ENCODE peak calls at places on chromosomes 12 and 14, in seven cellular contexts. One of them, this sample, is unnamed.

GRCh38 chr12:124394462-124395128 is 99.7 kb downstream of the RFLNA start:
- DNase-seq in ovary: no peak
- DNase-seq in body of pancreas: no peak
- DNase-seq in uterus: no peak
- DNase-seq in IMR-90: no peak
- DNase-seq in heart left ventricle: no peak
- DNase-seq in A549: no peak
- DNase-seq in this sample: no peak

GRCh38 chr14:74408870-74409269 is 17.1 kb downstream of the SYNDIG1L start:
- DNase-seq in body of pancreas: no peak
- DNase-seq in uterus: no peak
- DNase-seq in heart left ventricle: no peak
- DNase-seq in IMR-90: no peak
- DNase-seq in ovary: no peak
- DNase-seq in A549: no peak
- DNase-seq in this sample: no peak

GRCh38 chr12:71312767-71313375 is 126.7 kb upstream of the LGR5 start:
- DNase-seq in IMR-90: no peak
- DNase-seq in A549: no peak
- DNase-seq in ovary: no peak
- DNase-seq in body of pancreas: no peak
- DNase-seq in uterus: no peak
- DNase-seq in heart left ventricle: no peak
- DNase-seq in this sample: no peak

GRCh38 chr12:112126000-112126431 is 656 bp downstream of the TRAFD1 start:
- DNase-seq in IMR-90: no peak
- DNase-seq in ovary: no peak
- DNase-seq in heart left ventricle: no peak
- DNase-seq in uterus: no peak
- DNase-seq in body of pancreas: no peak
- DNase-seq in A549: no peak
- DNase-seq in this sample: no peak

GRCh38 chr12:88431245-88431644 is 149.0 kb downstream of the KITLG start:
- DNase-seq in body of pancreas: no peak
- DNase-seq in A549: no peak
- DNase-seq in IMR-90: no peak
- DNase-seq in heart left ventricle: no peak
- DNase-seq in ovary: no peak
- DNase-seq in uterus: no peak
- DNase-seq in this sample: no peak

GRCh38 chr12:30019386-30020140 is 235.8 kb upstream of the TMTC1 start:
- DNase-seq in ovary: no peak
- DNase-seq in IMR-90: peak
- DNase-seq in uterus: no peak
- DNase-seq in body of pancreas: no peak
- DNase-seq in A549: no peak
- DNase-seq in heart left ventricle: no peak
- DNase-seq in this sample: no peak

GRCh38 chr12:117098361-117099217 is 627 bp downstream of the TESC start:
- DNase-seq in A549: peak
- DNase-seq in IMR-90: no peak
- DNase-seq in ovary: no peak
- DNase-seq in body of pancreas: peak
- DNase-seq in heart left ventricle: no peak
- DNase-seq in uterus: no peak
- DNase-seq in this sample: peak

GRCh38 chr14:72553656-72554055 is 340.2 kb downstream of the DPF3 start:
- DNase-seq in IMR-90: no peak
- DNase-seq in ovary: no peak
- DNase-seq in A549: no peak
- DNase-seq in body of pancreas: no peak
- DNase-seq in uterus: no peak
- DNase-seq in heart left ventricle: no peak
- DNase-seq in this sample: no peak

GRCh38 chr12:96241484-96242256 is 47.5 kb downstream of the ELK3 start:
- DNase-seq in uterus: peak
- DNase-seq in ovary: no peak
- DNase-seq in A549: no peak
- DNase-seq in IMR-90: peak
- DNase-seq in body of pancreas: no peak
- DNase-seq in heart left ventricle: peak
- DNase-seq in this sample: peak

GRCh38 chr12:24482882-24483604 is 465.9 kb downstream of the BCAT1 start:
- DNase-seq in uterus: no peak
- DNase-seq in A549: no peak
- DNase-seq in IMR-90: peak
- DNase-seq in body of pancreas: no peak
- DNase-seq in ovary: no peak
- DNase-seq in heart left ventricle: no peak
- DNase-seq in this sample: no peak

GRCh38 chr12:121423253-121423652 is 23.3 kb downstream of the RNF34 start:
- DNase-seq in uterus: no peak
- DNase-seq in IMR-90: no peak
- DNase-seq in heart left ventricle: no peak
- DNase-seq in ovary: no peak
- DNase-seq in A549: no peak
- DNase-seq in body of pancreas: no peak
- DNase-seq in this sample: no peak

GRCh38 chr12:45419317-45419716 is 203.4 kb downstream of the ANO6 start:
- DNase-seq in ovary: no peak
- DNase-seq in A549: no peak
- DNase-seq in heart left ventricle: no peak
- DNase-seq in uterus: no peak
- DNase-seq in IMR-90: no peak
- DNase-seq in body of pancreas: no peak
- DNase-seq in this sample: no peak

GRCh38 chr12:104063712-104064030 is 660 bp upstream of the HCFC2 start:
- DNase-seq in body of pancreas: no peak
- DNase-seq in uterus: no peak
- DNase-seq in heart left ventricle: no peak
- DNase-seq in A549: no peak
- DNase-seq in ovary: no peak
- DNase-seq in IMR-90: peak
- DNase-seq in this sample: no peak

GRCh38 chr14:68513838-68514610 is 278.8 kb downstream of the ZFP36L1 start:
- DNase-seq in uterus: no peak
- DNase-seq in A549: no peak
- DNase-seq in body of pancreas: no peak
- DNase-seq in ovary: no peak
- DNase-seq in heart left ventricle: no peak
- DNase-seq in IMR-90: no peak
- DNase-seq in this sample: no peak

GRCh38 chr12:69739287-69740191 is 879 bp downstream of the RAB3IP start:
- DNase-seq in uterus: peak
- DNase-seq in A549: peak
- DNase-seq in IMR-90: peak
- DNase-seq in ovary: peak
- DNase-seq in body of pancreas: peak
- DNase-seq in heart left ventricle: peak
- DNase-seq in this sample: peak

GRCh38 chr12:27252934-27253333 is 8.8 kb downstream of the STK38L start:
- DNase-seq in body of pancreas: no peak
- DNase-seq in A549: no peak
- DNase-seq in heart left ventricle: no peak
- DNase-seq in IMR-90: no peak
- DNase-seq in uterus: no peak
- DNase-seq in ovary: no peak
- DNase-seq in this sample: no peak

GRCh38 chr12:92462527-92462926 is 240.3 kb upstream of the PLEKHG7 start:
- DNase-seq in uterus: no peak
- DNase-seq in ovary: no peak
- DNase-seq in IMR-90: no peak
- DNase-seq in A549: no peak
- DNase-seq in body of pancreas: no peak
- DNase-seq in heart left ventricle: no peak
- DNase-seq in this sample: no peak

GRCh38 chr12:92458996-92459395 is 243.8 kb upstream of the PLEKHG7 start:
- DNase-seq in IMR-90: no peak
- DNase-seq in uterus: no peak
- DNase-seq in heart left ventricle: no peak
- DNase-seq in body of pancreas: no peak
- DNase-seq in A549: no peak
- DNase-seq in ovary: no peak
- DNase-seq in this sample: no peak

GRCh38 chr12:92464911-92465310 is 237.9 kb upstream of the PLEKHG7 start:
- DNase-seq in uterus: no peak
- DNase-seq in IMR-90: no peak
- DNase-seq in ovary: no peak
- DNase-seq in heart left ventricle: no peak
- DNase-seq in A549: no peak
- DNase-seq in body of pancreas: no peak
- DNase-seq in this sample: no peak

GRCh38 chr12:92463171-92463570 is 239.6 kb upstream of the PLEKHG7 start:
- DNase-seq in IMR-90: no peak
- DNase-seq in heart left ventricle: no peak
- DNase-seq in body of pancreas: no peak
- DNase-seq in ovary: no peak
- DNase-seq in A549: no peak
- DNase-seq in uterus: no peak
- DNase-seq in this sample: no peak

GRCh38 chr12:92462049-92462448 is 240.7 kb upstream of the PLEKHG7 start:
- DNase-seq in IMR-90: no peak
- DNase-seq in heart left ventricle: no peak
- DNase-seq in body of pancreas: no peak
- DNase-seq in A549: no peak
- DNase-seq in uterus: no peak
- DNase-seq in ovary: no peak
- DNase-seq in this sample: peak
- TF ChIP-seq POLR2A in IMR-90: no peak
- TF ChIP-seq POLR2A in heart left ventricle: no peak
- TF ChIP-seq POLR2A in body of pancreas: no peak
- TF ChIP-seq POLR2A in A549: no peak
- TF ChIP-seq POLR2A in uterus: no peak
- TF ChIP-seq POLR2A in ovary: no peak
- TF ChIP-seq POLR2A in this sample: no peak

GRCh38 chr14:51993274-51993673 is 3.9 kb downstream of the RTRAF start:
- DNase-seq in ovary: no peak
- DNase-seq in heart left ventricle: no peak
- DNase-seq in A549: no peak
- DNase-seq in IMR-90: no peak
- DNase-seq in body of pancreas: no peak
- DNase-seq in uterus: no peak
- DNase-seq in this sample: no peak

GRCh38 chr14:51996148-51996746 is 6.9 kb downstream of the RTRAF start:
- DNase-seq in uterus: no peak
- DNase-seq in body of pancreas: no peak
- DNase-seq in heart left ventricle: no peak
- DNase-seq in A549: no peak
- DNase-seq in IMR-90: peak
- DNase-seq in ovary: no peak
- DNase-seq in this sample: no peak

GRCh38 chr14:51989293-51990234 is at the start of gene RTRAF:
- DNase-seq in A549: peak
- DNase-seq in uterus: peak
- DNase-seq in ovary: peak
- DNase-seq in body of pancreas: peak
- DNase-seq in IMR-90: peak
- DNase-seq in heart left ventricle: peak
- DNase-seq in this sample: peak

GRCh38 chr14:51990488-51990887 is 1.1 kb downstream of the RTRAF start:
- DNase-seq in A549: no peak
- DNase-seq in IMR-90: no peak
- DNase-seq in body of pancreas: no peak
- DNase-seq in heart left ventricle: no peak
- DNase-seq in uterus: no peak
- DNase-seq in ovary: no peak
- DNase-seq in this sample: no peak
- H3K27ac ChIP-seq in A549: peak
- H3K27ac ChIP-seq in IMR-90: no peak
- H3K27ac ChIP-seq in body of pancreas: no peak
- H3K27ac ChIP-seq in heart left ventricle: no peak
- H3K27ac ChIP-seq in uterus: no peak
- H3K27ac ChIP-seq in ovary: no peak
- H3K27ac ChIP-seq in this sample: no peak

GRCh38 chr12:62986844-62987243 is 51.9 kb upstream of the PPM1H start:
- DNase-seq in ovary: no peak
- DNase-seq in body of pancreas: no peak
- DNase-seq in IMR-90: no peak
- DNase-seq in uterus: no peak
- DNase-seq in A549: no peak
- DNase-seq in heart left ventricle: no peak
- DNase-seq in this sample: no peak

GRCh38 chr12:62978768-62979167 is 43.8 kb upstream of the PPM1H start:
- DNase-seq in heart left ventricle: no peak
- DNase-seq in ovary: no peak
- DNase-seq in uterus: no peak
- DNase-seq in body of pancreas: no peak
- DNase-seq in IMR-90: no peak
- DNase-seq in A549: no peak
- DNase-seq in this sample: no peak

GRCh38 chr12:62977879-62978278 is 42.9 kb upstream of the PPM1H start:
- DNase-seq in uterus: no peak
- DNase-seq in ovary: no peak
- DNase-seq in body of pancreas: no peak
- DNase-seq in IMR-90: no peak
- DNase-seq in heart left ventricle: no peak
- DNase-seq in A549: no peak
- DNase-seq in this sample: no peak

DNA sequence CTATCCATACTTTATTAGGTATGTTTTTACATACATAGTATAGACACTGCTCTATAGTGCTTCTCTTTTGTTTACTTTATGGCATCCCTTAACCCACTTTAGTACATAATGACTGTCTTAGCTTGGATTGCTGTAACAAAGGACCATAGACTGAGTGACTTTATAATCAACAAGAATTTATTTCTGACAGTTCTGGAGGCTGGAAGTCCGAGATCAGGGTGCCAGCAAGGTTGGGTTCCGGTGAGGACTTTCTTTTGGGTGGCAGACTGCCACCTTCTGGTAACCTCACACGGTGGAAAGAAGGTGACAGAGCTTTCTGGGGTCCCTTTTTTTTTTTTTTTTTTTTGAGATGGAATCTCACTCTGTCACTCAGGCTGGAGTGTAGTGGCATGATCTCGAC is 48.6 kb upstream of the PPM1H start:
- DNase-seq in A549: no peak
- DNase-seq in IMR-90: no peak
- DNase-seq in ovary: no peak
- DNase-seq in heart left ventricle: no peak
- DNase-seq in uterus: no peak
- DNase-seq in body of pancreas: no peak
- DNase-seq in this sample: no peak
- TF ChIP-seq POLR2A in A549: no peak
- TF ChIP-seq POLR2A in IMR-90: no peak
- TF ChIP-seq POLR2A in ovary: no peak
- TF ChIP-seq POLR2A in heart left ventricle: no peak
- TF ChIP-seq POLR2A in uterus: no peak
- TF ChIP-seq POLR2A in body of pancreas: no peak
- TF ChIP-seq POLR2A in this sample: no peak

DNA sequence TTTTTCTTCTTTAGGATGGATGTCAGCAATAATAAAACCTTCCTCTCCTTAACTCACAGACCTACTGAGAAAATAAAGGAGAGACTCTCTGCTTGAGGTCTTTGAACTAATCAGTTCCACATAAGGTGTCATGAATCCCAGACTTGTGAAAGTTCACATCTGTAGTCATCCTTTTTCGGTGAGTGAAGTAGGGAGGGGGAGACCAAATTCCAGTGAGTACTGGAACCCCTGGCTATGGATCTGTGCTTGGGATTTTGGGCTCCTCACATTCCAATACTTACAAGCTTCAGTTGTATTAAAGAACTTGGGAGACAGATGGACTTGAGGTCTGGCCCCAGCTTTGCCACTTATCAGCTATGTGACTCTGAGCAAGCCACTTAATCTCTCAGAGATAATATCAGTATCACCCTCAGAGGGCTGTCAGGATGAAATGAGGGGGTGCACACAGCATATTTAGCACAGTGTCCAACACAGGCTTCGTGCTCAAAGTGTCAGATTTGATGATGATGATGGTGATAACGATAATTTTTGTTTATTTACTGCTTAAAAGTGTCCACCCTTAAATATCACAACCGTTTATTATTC is 34.8 kb upstream of the APPL2 start:
- DNase-seq in IMR-90: no peak
- DNase-seq in heart left ventricle: no peak
- DNase-seq in body of pancreas: no peak
- DNase-seq in A549: no peak
- DNase-seq in ovary: no peak
- DNase-seq in uterus: no peak
- DNase-seq in this sample: no peak
- H3K27ac ChIP-seq in IMR-90: no peak
- H3K27ac ChIP-seq in heart left ventricle: no peak
- H3K27ac ChIP-seq in body of pancreas: no peak
- H3K27ac ChIP-seq in A549: no peak
- H3K27ac ChIP-seq in ovary: no peak
- H3K27ac ChIP-seq in uterus: no peak
- H3K27ac ChIP-seq in this sample: no peak

This sample was measured in transverse colon.